ENCODE peak calls at places on chromosomes 7 and 10, in four cellular contexts. D is HepG2, O is A549, I is heart left ventricle. Y is an unnamed sample.

GRCh38 chr10:36366843-36367242 is 724.7 kb upstream of the FZD8 start:
- DNase-seq in I (no peak), O (no peak), D (no peak), Y (no peak)

GRCh38 chr7:93719546-93719945 is 145.0 kb upstream of the CALCR start:
- DNase-seq in D (no peak), I (no peak), O (peak), Y (no peak)

GRCh38 chr10:96863922-96864543 is 31.9 kb downstream of the LCOR start:
- DNase-seq in D (peak), O (peak), I (no peak), Y (peak)

GRCh38 chr7:41114691-41115090 is 588.2 kb downstream of the INHBA start:
- DNase-seq in O (no peak), D (no peak), I (no peak), Y (no peak)

GRCh38 chr7:47438411-47439029 is 143.4 kb downstream of the TNS3 start:
- DNase-seq in O (no peak), D (no peak), I (no peak), Y (no peak)

GRCh38 chr7:108448777-108449576 is 7.3 kb downstream of the NRCAM start:
- DNase-seq in I (no peak), O (no peak), D (no peak), Y (no peak)

GRCh38 chr7:34107306-34107705 is 202.0 kb downstream of the BMPER start:
- DNase-seq in D (no peak), O (no peak), I (peak), Y (no peak)

GRCh38 chr10:1419796-1420429 is 317.4 kb downstream of the ADARB2 start:
- DNase-seq in I (no peak), D (no peak), O (no peak), Y (no peak)

GRCh38 chr7:19747740-19748339 is 25.6 kb downstream of the TMEM196 start:
- DNase-seq in D (peak), O (peak), I (no peak), Y (peak)

GRCh38 chr7:5419523-5420107 is 4.0 kb downstream of the TNRC18 start:
- DNase-seq in D (peak), O (no peak), I (peak), Y (peak)

GRCh38 chr7:155191901-155192478 is 105.7 kb upstream of the INSIG1 start:
- DNase-seq in O (no peak), D (no peak), I (no peak), Y (no peak)

DNA sequence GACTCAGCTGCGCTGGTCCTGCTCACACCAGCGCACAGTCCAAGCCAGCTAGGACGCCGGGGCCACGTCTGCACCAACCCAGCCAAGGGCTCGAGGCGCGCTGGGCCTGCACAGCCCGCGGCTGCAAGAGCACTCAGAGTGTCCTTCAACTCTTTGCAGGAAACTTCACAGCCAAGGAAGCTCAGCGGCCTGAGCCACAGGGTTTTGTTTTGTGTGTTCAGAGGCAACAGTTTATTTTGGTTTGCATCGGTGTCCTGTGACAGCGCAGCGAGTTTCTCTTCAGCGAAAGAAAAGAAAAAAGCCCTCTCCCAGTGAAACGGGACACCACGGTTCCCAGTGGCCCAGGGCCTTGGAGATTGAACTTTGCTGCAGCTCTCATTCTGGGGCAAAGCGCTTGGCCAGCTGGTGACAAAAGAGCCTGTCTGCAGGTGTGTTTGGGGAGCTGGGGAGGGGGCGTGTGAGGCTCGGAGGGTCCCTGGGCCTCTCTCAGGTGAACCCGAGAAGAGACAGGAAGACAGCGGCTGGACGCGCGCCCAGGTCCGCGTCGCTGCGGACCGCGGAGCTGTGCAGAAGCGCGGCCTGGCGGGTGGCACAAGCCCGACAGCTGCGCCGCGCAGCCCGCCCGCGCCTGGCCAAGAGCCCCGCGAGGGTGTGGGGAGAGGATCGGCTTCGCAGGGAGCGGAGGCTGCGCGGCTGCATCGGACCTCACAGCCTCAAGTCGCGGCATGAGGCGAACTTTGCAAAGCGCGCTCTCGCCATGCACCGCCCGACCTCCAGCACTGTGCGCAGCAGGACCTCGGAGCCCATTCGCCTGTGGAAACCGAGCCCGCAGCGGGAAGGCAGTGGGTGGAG is 922 bp downstream of the CXCL12 start:
- DNase-seq in O (peak), D (no peak), I (peak), Y (no peak)
- H3K4me3 ChIP-seq in O (peak), D (no peak), I (peak), Y (no peak)

GRCh38 chr7:131000389-131000788 is 266.4 kb upstream of the KLF14 start:
- DNase-seq in I (no peak), D (no peak), O (no peak), Y (no peak)

GRCh38 chr7:131000873-131001272 is 266.9 kb upstream of the KLF14 start:
- DNase-seq in I (no peak), O (no peak), D (no peak), Y (no peak)

GRCh38 chr7:130999926-131000325 is 265.9 kb upstream of the KLF14 start:
- DNase-seq in D (no peak), O (no peak), I (no peak), Y (no peak)

GRCh38 chr7:130996841-130997231 is 262.8 kb upstream of the KLF14 start:
- DNase-seq in O (peak), I (no peak), D (peak), Y (no peak)

GRCh38 chr7:130998993-130999602 is 265.1 kb upstream of the KLF14 start:
- DNase-seq in I (no peak), D (peak), O (no peak), Y (no peak)
- H3K4me3 ChIP-seq in I (no peak), D (no peak), O (no peak), Y (no peak)

GRCh38 chr7:7970620-7971307 is 2.2 kb downstream of the GLCCI1 start:
- DNase-seq in I (no peak), O (no peak), D (no peak), Y (peak)
- H3K4me3 ChIP-seq in I (peak), O (no peak), D (no peak), Y (peak)

GRCh38 chr7:27130540-27131389 is at the start of gene HOXA4:
- DNase-seq in O (peak), I (peak), D (peak), Y (no peak)

GRCh38 chr7:27128034-27128433 is 2.5 kb downstream of the HOXA4 start:
- DNase-seq in O (no peak), I (no peak), D (no peak), Y (no peak)

GRCh38 chr7:27126596-27127327 is 3.8 kb downstream of the HOXA4 start:
- DNase-seq in O (no peak), I (no peak), D (no peak), Y (peak)

GRCh38 chr7:27129729-27130539 is 623 bp downstream of the HOXA4 start:
- DNase-seq in O (no peak), D (peak), I (no peak), Y (no peak)

DNA sequence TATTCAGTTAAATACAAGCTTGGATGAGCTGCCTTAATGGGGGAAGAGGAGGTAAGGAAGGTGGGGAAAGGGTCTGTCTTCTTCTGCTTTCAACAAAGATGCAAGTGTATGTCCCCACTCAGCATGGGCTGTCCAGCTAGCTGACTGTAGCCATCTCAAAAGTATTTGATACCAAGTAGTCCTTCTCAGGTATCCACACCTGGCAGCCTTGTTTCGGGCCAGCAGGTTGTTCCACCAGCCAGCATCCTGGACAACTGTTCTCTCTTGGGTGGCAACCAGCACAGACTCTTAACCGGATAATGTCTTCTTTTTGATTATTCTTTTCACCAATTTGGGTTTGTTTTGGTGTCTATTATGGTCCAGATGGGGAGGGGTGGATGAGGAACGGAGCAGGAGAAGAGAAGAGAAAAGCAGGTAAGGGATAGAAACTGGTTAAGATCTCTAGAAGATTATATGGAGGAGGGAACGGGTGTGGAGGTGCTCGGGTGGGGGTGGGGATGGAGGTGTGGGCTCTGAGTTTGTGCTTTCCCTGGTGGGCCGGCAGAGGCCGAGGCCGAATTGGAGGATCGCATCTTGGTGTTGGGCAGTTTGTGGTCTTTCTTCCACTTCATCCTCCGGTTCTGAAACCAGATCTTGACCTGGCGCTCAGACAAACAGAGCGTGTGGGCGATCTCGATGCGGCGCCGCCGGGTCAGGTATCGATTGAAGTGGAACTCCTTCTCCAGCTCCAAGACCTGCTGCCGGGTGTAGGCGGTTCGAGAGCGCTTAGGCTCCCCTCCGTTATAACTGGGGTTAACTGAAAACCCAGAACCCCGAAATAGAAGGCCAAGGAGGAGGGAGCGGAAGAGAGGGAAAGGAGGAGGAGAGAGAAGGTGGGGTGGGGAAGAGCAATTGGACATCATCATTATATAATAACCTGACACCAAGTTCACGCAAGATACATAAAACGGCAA is 1.5 kb downstream of the HOXA4 start:
- DNase-seq in I (no peak), D (no peak), O (no peak), Y (no peak)
- H3K4me3 ChIP-seq in I (no peak), D (peak), O (peak), Y (no peak)

DNA sequence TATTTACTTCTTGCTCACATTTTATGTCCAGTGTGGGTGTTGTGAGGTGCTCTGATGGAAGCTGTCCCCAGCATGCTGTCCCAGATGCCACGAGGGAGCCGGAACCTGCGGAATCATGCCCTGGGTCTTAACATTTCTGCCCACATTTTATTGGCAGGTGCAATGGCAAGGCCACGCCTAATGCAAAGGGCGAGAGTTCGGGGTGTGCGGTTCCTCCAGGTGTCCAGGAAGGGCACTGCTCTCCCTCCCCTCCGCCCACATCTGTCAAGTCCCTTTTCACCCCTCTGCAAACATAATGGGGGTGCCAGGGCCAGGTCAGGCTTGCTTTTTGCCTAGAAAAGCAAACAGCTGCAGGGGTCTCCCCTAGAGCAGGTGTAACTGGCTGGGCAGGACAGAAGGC is 16.4 kb downstream of the PDAP1 start:
- DNase-seq in D (no peak), O (no peak), I (no peak), Y (no peak)
- H3K4me3 ChIP-seq in D (no peak), O (no peak), I (peak), Y (no peak)

GRCh38 chr7:127347567-127348246 is 44.8 kb downstream of the ZNF800 start:
- DNase-seq in O (peak), I (peak), D (peak), Y (peak)
- H3K4me3 ChIP-seq in O (peak), I (peak), D (peak), Y (peak)